ENCODE peak calls at places on chromosome 16, in five cellular contexts. I is CD4-positive, alpha-beta memory T cell; M is iPS-NIHi11; L is amniotic stem cell; F is astrocyte of the hippocampus. H is an unnamed sample.

GRCh38 chr16:82031116-82032084 is 3.7 kb upstream of the HSD17B2 start:
- DNase-seq in I (no peak), L (no peak), M (peak), F (peak), H (no peak)

GRCh38 chr16:54286330-54287017 is at the start of gene IRX3:
- DNase-seq in I (no peak), F (peak), M (peak), L (peak), H (no peak)

GRCh38 chr16:12729448-12729847 is 74.2 kb downstream of the CPPED1 start:
- DNase-seq in I (no peak), L (peak), F (peak), M (no peak), H (peak)

GRCh38 chr16:600781-601180 is 10.9 kb downstream of the RAB40C start:
- DNase-seq in M (peak), I (no peak), F (peak), L (no peak), H (no peak)

GRCh38 chr16:11619327-11619851 is 32.7 kb upstream of the LITAF start:
- DNase-seq in F (no peak), M (no peak), L (no peak), I (peak), H (no peak)

GRCh38 chr16:16956376-16956775 is 514.4 kb downstream of the XYLT1 start:
- DNase-seq in F (no peak), I (no peak), L (no peak), M (no peak), H (no peak)

GRCh38 chr16:58011652-58012051 is 10.4 kb downstream of the USB1 start:
- DNase-seq in F (peak), M (no peak), L (no peak), I (no peak), H (peak)

GRCh38 chr16:47461598-47462266 is 601 bp downstream of the PHKB start:
- DNase-seq in L (no peak), I (peak), M (peak), F (peak), H (no peak)

GRCh38 chr16:22220076-22220453 is 14.0 kb downstream of the EEF2K start:
- DNase-seq in I (no peak), F (no peak), L (no peak), M (no peak), H (no peak)

GRCh38 chr16:4032768-4033167 is 83.5 kb downstream of the ADCY9 start:
- DNase-seq in M (no peak), I (no peak), F (no peak), L (no peak), H (no peak)

GRCh38 chr16:66677179-66677578 is 19.4 kb downstream of the CMTM4 start:
- DNase-seq in L (no peak), M (no peak), F (no peak), I (no peak), H (no peak)

GRCh38 chr16:35311475-35311874 is 1852.1 kb downstream of the TP53TG3F start:
- DNase-seq in L (no peak), I (no peak), M (no peak), F (no peak), H (no peak)

GRCh38 chr16:66845791-66846221 is 1.6 kb downstream of the CA7 start:
- DNase-seq in L (no peak), M (no peak), I (no peak), F (no peak), H (no peak)

GRCh38 chr16:12500771-12501170 is 302.9 kb downstream of the CPPED1 start:
- DNase-seq in L (no peak), M (no peak), I (no peak), F (no peak), H (no peak)

GRCh38 chr16:47787695-47788094 is 326.6 kb downstream of the PHKB start:
- DNase-seq in M (peak), L (no peak), I (no peak), F (peak), H (no peak)

GRCh38 chr16:57972285-57972684 is 1.4 kb upstream of the CNGB1 start:
- DNase-seq in I (no peak), L (no peak), F (no peak), M (no peak), H (no peak)

GRCh38 chr16:79170565-79171242 is 429.8 kb downstream of the MAF start:
- DNase-seq in F (no peak), I (no peak), L (no peak), M (no peak), H (no peak)

GRCh38 chr16:74298104-74298503 is 1.5 kb downstream of the PSMD7 start:
- DNase-seq in L (no peak), I (no peak), M (no peak), F (no peak), H (no peak)

H was measured in non-pigmented ciliary epithelial cell.